ENCODE peak calls at places on chromosomes 7 and 10, in four cellular contexts. Q is WTC11; L is stimulated activated CD8-positive, alpha-beta memory T cell treated with anti-CD3 and anti-CD28 coated beads, Interleukin-4, amount 100 ng/mL, for 48 hours; D is AG10803. Y is an unnamed sample.

GRCh38 chr7:50431316-50431715 is 18.8 kb downstream of the FIGNL1 start:
- DNase-seq in Q (no peak), L (no peak), D (no peak), Y (no peak)

GRCh38 chr10:123354521-123354920 is 200.3 kb downstream of the BUB3 start:
- DNase-seq in Q (no peak), L (no peak), D (no peak), Y (no peak)

GRCh38 chr7:79298145-79298760 is 155.2 kb downstream of the MAGI2 start:
- DNase-seq in Q (no peak), L (no peak), D (peak), Y (no peak)

GRCh38 chr10:29685506-29685905 is 50.7 kb upstream of the SVIL start:
- DNase-seq in Q (no peak), L (no peak), D (no peak), Y (no peak)

GRCh38 chr10:95756061-95756751 is at the start of gene ENTPD1:
- DNase-seq in Q (peak), L (no peak), D (no peak), Y (no peak)

GRCh38 chr10:93160829-93161228 is 87.1 kb downstream of the CYP26A1 start:
- DNase-seq in Q (no peak), L (no peak), D (peak), Y (no peak)

GRCh38 chr7:47795631-47796030 is 152.6 kb downstream of the PKD1L1 start:
- DNase-seq in Q (no peak), L (no peak), D (peak), Y (no peak)

GRCh38 chr10:24012249-24012803 is 196.6 kb upstream of the KIAA1217 start:
- DNase-seq in Q (no peak), L (no peak), D (no peak), Y (no peak)

GRCh38 chr10:62083413-62083794 is 181.9 kb downstream of the ARID5B start:
- DNase-seq in Q (no peak), L (no peak), D (peak), Y (no peak)

GRCh38 chr7:101373812-101374612 is 11.3 kb downstream of the COL26A1 start:
- DNase-seq in Q (peak), L (no peak), D (no peak), Y (no peak)

GRCh38 chr7:116953372-116953726 is at the start of gene ST7:
- DNase-seq in Q (peak), L (peak), D (peak), Y (peak)

GRCh38 chr10:60732240-60733188 is 45.8 kb upstream of the CDK1 start:
- DNase-seq in Q (peak), L (peak), D (no peak), Y (peak)

GRCh38 chr7:131061818-131062217 is 265.9 kb upstream of the MKLN1 start:
- DNase-seq in Q (no peak), L (no peak), D (no peak), Y (no peak)

GRCh38 chr10:68167790-68168189 is 58.5 kb downstream of the MYPN start:
- DNase-seq in Q (no peak), L (no peak), D (no peak), Y (no peak)

GRCh38 chr7:30459591-30460245 is 18.9 kb downstream of the NOD1 start:
- DNase-seq in Q (no peak), L (no peak), D (peak), Y (no peak)

GRCh38 chr10:47239211-47239610 is 60.8 kb upstream of the GDF10 start:
- DNase-seq in Q (no peak), L (no peak), D (no peak), Y (no peak)

GRCh38 chr7:31175672-31176071 is 123.6 kb downstream of the ADCYAP1R1 start:
- DNase-seq in Q (no peak), L (no peak), D (no peak), Y (no peak)

GRCh38 chr10:122713091-122713885 is 13.6 kb upstream of the C10orf120 start:
- DNase-seq in Q (no peak), L (no peak), D (peak), Y (no peak)

GRCh38 chr7:130622866-130623265 is 45.7 kb downstream of the COPG2 start:
- DNase-seq in Q (no peak), L (no peak), D (peak), Y (no peak)

GRCh38 chr7:105304040-105304895 is 84.5 kb downstream of the SRPK2 start:
- DNase-seq in Q (no peak), L (no peak), D (peak), Y (no peak)

GRCh38 chr10:100829933-100830727 is 82.6 kb upstream of the SLF2 start:
- DNase-seq in Q (peak), L (peak), D (no peak), Y (no peak)

GRCh38 chr7:13262929-13263530 is 575.6 kb downstream of the ARL4A start:
- DNase-seq in Q (no peak), L (no peak), D (peak), Y (no peak)

GRCh38 chr7:24476227-24476626 is 97.0 kb upstream of the PALS2 start:
- DNase-seq in Q (no peak), L (no peak), D (no peak), Y (no peak)

GRCh38 chr7:114402866-114403635 is 11.6 kb upstream of the FOXP2 start:
- DNase-seq in Q (no peak), L (no peak), D (no peak), Y (no peak)

GRCh38 chr7:96330193-96330592 is 8.3 kb upstream of the SLC25A13 start:
- DNase-seq in Q (no peak), L (no peak), D (no peak), Y (no peak)

GRCh38 chr10:62037166-62037831 is 135.8 kb downstream of the ARID5B start:
- DNase-seq in Q (no peak), L (no peak), D (peak), Y (no peak)

GRCh38 chr7:69109131-69109740 is 489.0 kb upstream of the AUTS2 start:
- DNase-seq in Q (no peak), L (no peak), D (no peak), Y (no peak)

GRCh38 chr7:113394856-113395255 is 276.5 kb upstream of the SMIM30 start:
- DNase-seq in Q (peak), L (no peak), D (no peak), Y (no peak)

GRCh38 chr7:1883834-1884582 is 213.9 kb downstream of the ELFN1 start:
- DNase-seq in Q (peak), L (no peak), D (no peak), Y (no peak)

GRCh38 chr10:26044123-26044749 is 110.2 kb downstream of the MYO3A start:
- DNase-seq in Q (no peak), L (no peak), D (no peak), Y (no peak)

GRCh38 chr7:17617380-17617779 is 318.9 kb downstream of the AHR start:
- DNase-seq in Q (no peak), L (no peak), D (peak), Y (no peak)

GRCh38 chr10:71747039-71747807 is 26.1 kb downstream of the VSIR start:
- DNase-seq in Q (no peak), L (no peak), D (no peak), Y (no peak)

GRCh38 chr10:94450782-94451181 is 48.4 kb downstream of the TBC1D12 start:
- DNase-seq in Q (no peak), L (no peak), D (no peak), Y (no peak)